ENCODE peak calls at places on chromosomes 1 and 21, in seven cellular contexts. M, Y, V, X, H, I and J are unnamed samples.

GRCh38 chr1:220294754-220295419 is 22.6 kb upstream of the RAB3GAP2 start:
- DNase-seq in M (no peak), Y (peak), V (no peak), X (no peak), H (no peak), I (no peak), J (no peak)

GRCh38 chr1:54698346-54698745 is 17.3 kb upstream of the TTC4 start:
- DNase-seq in M (no peak), Y (no peak), V (no peak), X (no peak), H (no peak), I (no peak), J (no peak)

GRCh38 chr1:183773456-183773855 is 31.5 kb upstream of the RGL1 start:
- DNase-seq in M (no peak), Y (no peak), V (no peak), X (no peak), H (no peak), I (no peak), J (no peak)

GRCh38 chr1:203302461-203302860 is 2.9 kb upstream of the BTG2 start:
- DNase-seq in M (no peak), Y (no peak), V (no peak), X (no peak), H (no peak), I (no peak), J (no peak)

GRCh38 chr21:39969691-39970364 is 102.6 kb downstream of the PCP4 start:
- DNase-seq in M (no peak), Y (no peak), V (no peak), X (no peak), H (no peak), I (no peak), J (no peak)

GRCh38 chr21:45894107-45894810 is 87.3 kb upstream of the COL6A1 start:
- DNase-seq in M (peak), Y (peak), V (no peak), X (no peak), H (no peak), I (peak), J (no peak)

GRCh38 chr21:36728371-36729111 is 29.6 kb downstream of the SIM2 start:
- DNase-seq in M (no peak), Y (no peak), V (peak), X (no peak), H (peak), I (no peak), J (peak)

GRCh38 chr1:205950280-205950679 is 7.0 kb upstream of the SLC26A9 start:
- DNase-seq in M (no peak), Y (no peak), V (no peak), X (peak), H (peak), I (peak), J (no peak)

GRCh38 chr21:16454371-16454770 is 724.6 kb downstream of the USP25 start:
- DNase-seq in M (no peak), Y (no peak), V (no peak), X (no peak), H (no peak), I (peak), J (no peak)

GRCh38 chr21:46500224-46500861 is 41.7 kb downstream of the DIP2A start:
- DNase-seq in M (no peak), Y (peak), V (no peak), X (peak), H (peak), I (peak), J (no peak)

GRCh38 chr1:9009438-9010366 is 16.5 kb downstream of the SLC2A7 start:
- DNase-seq in M (peak), Y (peak), V (no peak), X (no peak), H (no peak), I (peak), J (no peak)

GRCh38 chr1:14110040-14110439 is 410.1 kb downstream of the PRDM2 start:
- DNase-seq in M (no peak), Y (no peak), V (no peak), X (no peak), H (no peak), I (no peak), J (no peak)

GRCh38 chr1:158112994-158113758 is 67.5 kb upstream of the CD1D start:
- DNase-seq in M (peak), Y (peak), V (no peak), X (peak), H (no peak), I (peak), J (no peak)
- TF ChIP-seq CTCF in M (peak), Y (peak), V (no peak), X (peak), H (peak), I (peak), J (peak)

GRCh38 chr1:66240491-66241484 is 293.2 kb upstream of the SGIP1 start:
- DNase-seq in M (no peak), Y (no peak), V (no peak), X (no peak), H (no peak), I (no peak), J (no peak)

GRCh38 chr1:66243548-66244130 is 290.3 kb upstream of the SGIP1 start:
- DNase-seq in M (no peak), Y (no peak), V (no peak), X (no peak), H (no peak), I (no peak), J (no peak)

GRCh38 chr1:66242646-66243547 is 291.1 kb upstream of the SGIP1 start:
- DNase-seq in M (peak), Y (peak), V (peak), X (peak), H (peak), I (peak), J (peak)

GRCh38 chr1:66237722-66238479 is 296.1 kb upstream of the SGIP1 start:
- DNase-seq in M (no peak), Y (no peak), V (no peak), X (no peak), H (no peak), I (no peak), J (no peak)

DNA sequence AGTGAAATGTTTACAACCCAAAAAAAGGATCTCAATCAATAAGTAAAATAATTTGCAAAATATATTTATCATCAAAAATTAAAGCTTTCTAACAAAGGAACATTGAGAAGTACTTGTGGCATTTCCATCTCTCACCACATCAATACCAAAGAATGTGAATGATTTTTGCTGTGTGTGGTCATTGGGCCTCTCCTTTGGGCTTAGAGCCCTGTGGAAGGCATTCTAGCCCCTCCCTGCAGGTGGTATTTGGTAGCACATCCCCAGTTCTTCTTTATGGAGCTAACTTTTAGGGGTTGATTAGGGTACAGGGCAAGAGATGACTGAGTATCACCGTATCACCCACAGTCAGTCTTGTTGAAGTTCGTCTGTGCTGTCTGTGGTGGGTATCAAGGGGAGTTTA is 294.1 kb upstream of the SGIP1 start:
- DNase-seq in M (no peak), Y (no peak), V (no peak), X (no peak), H (no peak), I (no peak), J (no peak)
- TF ChIP-seq CTCF in M (peak), Y (no peak), V (no peak), X (no peak), H (no peak), I (no peak), J (no peak)

GRCh38 chr1:201020647-201021332 is 2.7 kb downstream of the KIF21B start:
- DNase-seq in M (peak), Y (peak), V (no peak), X (peak), H (no peak), I (peak), J (no peak)
- TF ChIP-seq CTCF in M (peak), Y (peak), V (no peak), X (no peak), H (peak), I (peak), J (peak)

GRCh38 chr1:226405411-226405988 is 2.4 kb downstream of the PARP1 start:
- DNase-seq in M (no peak), Y (no peak), V (peak), X (no peak), H (no peak), I (no peak), J (no peak)

GRCh38 chr1:226404063-226404903 is 3.6 kb downstream of the PARP1 start:
- DNase-seq in M (no peak), Y (peak), V (peak), X (no peak), H (no peak), I (peak), J (no peak)

GRCh38 chr1:226402615-226403521 is 5.0 kb downstream of the PARP1 start:
- DNase-seq in M (no peak), Y (no peak), V (peak), X (no peak), H (no peak), I (no peak), J (no peak)

GRCh38 chr1:226404904-226405222 is 3.0 kb downstream of the PARP1 start:
- DNase-seq in M (no peak), Y (no peak), V (no peak), X (no peak), H (no peak), I (no peak), J (no peak)

GRCh38 chr1:226403522-226404034 is 4.3 kb downstream of the PARP1 start:
- DNase-seq in M (peak), Y (peak), V (peak), X (peak), H (no peak), I (peak), J (no peak)
- TF ChIP-seq CTCF in M (peak), Y (peak), V (no peak), X (no peak), H (peak), I (peak), J (peak)

GRCh38 chr1:31795096-31795675 is 20.6 kb downstream of the SPOCD1 start:
- DNase-seq in M (no peak), Y (no peak), V (no peak), X (no peak), H (no peak), I (no peak), J (no peak)

GRCh38 chr1:31797216-31797615 is 18.6 kb downstream of the SPOCD1 start:
- DNase-seq in M (peak), Y (no peak), V (peak), X (no peak), H (no peak), I (no peak), J (no peak)

GRCh38 chr1:31796707-31797106 is 19.1 kb downstream of the SPOCD1 start:
- DNase-seq in M (peak), Y (no peak), V (peak), X (no peak), H (no peak), I (no peak), J (no peak)

GRCh38 chr1:31798086-31798432 is 17.8 kb downstream of the SPOCD1 start:
- DNase-seq in M (peak), Y (no peak), V (no peak), X (no peak), H (no peak), I (no peak), J (no peak)

DNA sequence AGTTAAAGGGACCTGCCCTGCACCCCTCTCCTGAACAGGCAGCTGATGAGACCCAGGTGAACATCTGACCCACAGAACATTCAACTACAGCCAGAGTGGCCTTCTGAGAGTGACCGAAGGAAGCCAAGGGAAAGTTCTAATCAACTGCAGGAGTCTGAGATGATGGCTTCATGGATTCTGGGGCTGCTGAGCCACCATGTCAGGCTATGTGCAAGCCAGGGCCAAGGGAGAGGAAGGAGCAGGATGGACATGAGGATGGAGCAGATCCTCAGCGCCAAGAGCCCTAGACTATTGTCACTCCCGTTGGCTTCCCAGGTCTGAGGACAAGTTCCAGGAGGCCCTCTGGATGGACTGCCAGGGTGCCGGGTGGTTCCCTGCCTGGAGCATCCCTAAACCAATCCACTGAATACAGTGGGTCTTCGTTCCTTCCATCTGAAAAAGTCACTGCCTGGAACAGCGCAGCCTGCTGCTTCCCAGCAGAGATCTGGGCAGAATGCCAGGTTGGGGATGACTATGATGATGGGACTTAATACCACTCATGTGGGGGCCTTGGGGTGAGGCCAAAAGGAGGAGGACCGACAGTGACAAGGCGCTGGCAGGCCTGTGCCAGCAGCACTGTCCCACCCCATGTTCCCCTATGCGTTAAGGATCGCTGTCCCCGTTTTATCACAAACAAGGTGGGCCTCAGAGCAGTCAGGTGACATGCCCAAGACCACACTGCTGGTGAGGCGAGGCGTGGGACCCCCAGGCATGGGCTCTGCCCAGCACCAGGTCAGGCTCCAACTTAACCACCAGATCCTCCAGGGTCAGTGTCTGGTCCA is 19.8 kb downstream of the SPOCD1 start:
- DNase-seq in M (peak), Y (peak), V (peak), X (no peak), H (peak), I (peak), J (no peak)
- TF ChIP-seq CTCF in M (no peak), Y (peak), V (no peak), X (no peak), H (no peak), I (peak), J (no peak)

GRCh38 chr1:94560333-94560732 is 18.8 kb upstream of the F3 start:
- DNase-seq in M (no peak), Y (no peak), V (no peak), X (no peak), H (no peak), I (no peak), J (no peak)
- TF ChIP-seq CTCF in M (no peak), Y (no peak), V (no peak), X (no peak), H (no peak), I (no peak), J (no peak)

DNA sequence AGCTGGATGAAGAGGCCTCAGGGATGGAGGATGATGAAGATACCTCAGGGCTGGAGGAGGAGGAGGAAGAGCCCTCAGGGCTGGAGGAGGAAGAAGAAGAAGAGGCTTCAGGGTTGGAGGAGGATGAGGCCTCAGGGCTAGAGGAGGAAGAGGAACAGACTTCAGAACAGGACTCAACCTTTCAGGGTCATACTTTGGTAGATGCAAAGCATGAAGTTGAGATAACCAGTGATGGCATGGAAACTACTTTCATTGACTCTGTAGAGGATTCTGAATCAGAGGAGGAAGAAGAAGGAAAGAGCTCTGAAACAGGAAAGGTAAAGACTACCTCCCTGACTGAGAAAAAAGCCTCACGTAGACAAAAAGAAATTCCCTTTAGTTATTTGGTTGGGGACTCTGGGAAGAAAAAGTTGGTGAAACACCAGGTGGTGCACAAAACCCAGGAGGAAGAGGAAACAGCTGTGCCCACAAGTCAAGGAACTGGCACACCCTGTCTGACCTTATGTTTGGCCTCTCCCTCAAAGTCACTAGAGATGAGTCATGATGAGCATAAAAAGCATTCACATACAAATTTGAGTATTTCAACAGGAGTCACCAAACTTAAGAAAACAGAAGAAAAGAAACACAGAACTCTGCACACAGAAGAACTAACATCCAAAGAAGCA is 15.4 kb downstream of the L1TD1 start:
- DNase-seq in M (no peak), Y (no peak), V (no peak), X (peak), H (no peak), I (no peak), J (no peak)
- TF ChIP-seq CTCF in M (no peak), Y (no peak), V (no peak), X (no peak), H (no peak), I (no peak), J (no peak)

GRCh38 chr1:3060112-3060511 is 8.9 kb upstream of the PRDM16 start:
- DNase-seq in M (no peak), Y (no peak), V (peak), X (no peak), H (no peak), I (no peak), J (no peak)
- TF ChIP-seq CTCF in M (no peak), Y (no peak), V (no peak), X (no peak), H (no peak), I (no peak), J (no peak)

GRCh38 chr1:78716186-78716585 is 66.6 kb downstream of the IFI44 start:
- DNase-seq in M (no peak), Y (no peak), V (no peak), X (no peak), H (peak), I (peak), J (no peak)
- TF ChIP-seq CTCF in M (no peak), Y (no peak), V (no peak), X (no peak), H (no peak), I (no peak), J (no peak)

DNA sequence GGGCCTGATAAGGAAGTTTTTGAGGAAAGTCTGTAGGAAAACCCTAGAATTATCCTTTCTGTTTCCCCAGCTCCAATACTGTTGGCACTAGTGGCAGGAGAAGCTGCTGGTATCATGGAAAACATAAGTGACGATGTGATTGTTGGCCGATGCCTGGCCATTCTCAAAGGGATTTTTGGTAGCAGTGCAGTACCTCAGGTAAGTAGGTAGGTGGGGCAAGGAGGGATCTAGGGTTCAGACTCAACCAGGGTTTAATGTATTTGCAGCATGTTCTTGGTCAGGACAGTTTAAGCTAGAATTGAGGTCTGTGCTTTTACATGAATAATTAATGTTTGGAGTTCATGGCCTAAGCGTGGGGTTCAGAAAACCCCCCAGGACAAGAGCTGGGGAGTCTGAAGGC is 62.1 kb downstream of the KDM1A start:
- DNase-seq in M (no peak), Y (no peak), V (no peak), X (peak), H (no peak), I (no peak), J (no peak)
- TF ChIP-seq CTCF in M (no peak), Y (peak), V (no peak), X (no peak), H (peak), I (peak), J (peak)